ENCODE peak calls at places on chromosomes 13 and 19, in five cellular contexts. T is spleen; U is stimulated activated CD8-positive, alpha-beta memory T cell treated with anti-CD3 and anti-CD28 coated beads, Interleukin-4, amount 100 ng/mL, for 1 hour; B is LoVo; R is HFFc6. W is an unnamed sample.

GRCh38 chr13:33262069-33262487 is 23.5 kb downstream of the STARD13 start:
- DNase-seq in U (no peak), B (peak; percentile 56), R (peak; percentile 47), T (no peak), W (no peak)

GRCh38 chr19:13054605-13055212 is 47.9 kb downstream of the LYL1 start:
- DNase-seq in B (no peak), U (no peak), R (no peak), T (no peak), W (no peak)

GRCh38 chr13:38755792-38756191 is 68.9 kb downstream of the FREM2 start:
- DNase-seq in B (no peak), U (no peak), T (no peak), R (no peak), W (no peak)

GRCh38 chr19:41694831-41695635 is 7.0 kb upstream of the CEACAM7 start:
- DNase-seq in R (no peak), B (no peak), U (no peak), T (peak; percentile 38), W (no peak)

GRCh38 chr19:18712981-18713380 is 29.5 kb downstream of the CRTC1 start:
- DNase-seq in T (no peak), B (no peak), R (no peak), U (no peak), W (no peak)

GRCh38 chr19:51830263-51830662 is 35.3 kb downstream of the FPR3 start:
- DNase-seq in B (no peak), U (no peak), R (no peak), T (no peak), W (no peak)

GRCh38 chr19:48043675-48044258 is at the start of gene CABP5:
- DNase-seq in U (no peak), B (no peak), R (no peak), T (no peak), W (no peak)

GRCh38 chr13:23909606-23910005 is 12.3 kb upstream of the C1QTNF9B start:
- DNase-seq in U (no peak), T (no peak), B (no peak), R (no peak), W (no peak)